ENCODE peak calls at places on chromosomes 12 and 14, in eight cellular contexts. Q is choroid plexus epithelial cell; O is BJ; S is SIG-M5; V is CD8-positive, alpha-beta T cell; Y is activated gamma-delta T cell treated with Interleukin-2 at 50 U/mL for 16 hours; E is GM10248; X is T47D. P is an unnamed sample.
A peak's percentile ranks its signal among the peaks of the same experiment; 100 is the strongest.

GRCh38 chr12:119713551-119714031 is 45.7 kb downstream of the PRKAB1 start:
- DNase-seq in E (no peak), Y (no peak), X (no peak), V (no peak), Q (no peak), S (no peak), O (no peak), P (no peak)

GRCh38 chr14:50476134-50476533 is 56.2 kb downstream of the MAP4K5 start:
- DNase-seq in O (no peak), E (no peak), X (no peak), Y (no peak), V (no peak), S (no peak), Q (no peak), P (no peak)

GRCh38 chr14:51576112-51576420 is 75.6 kb upstream of the FRMD6 start:
- DNase-seq in O (no peak), X (no peak), Y (no peak), E (no peak), Q (peak; percentile 76), S (no peak), V (no peak), P (no peak)

GRCh38 chr12:131840643-131841416 is 12.6 kb downstream of the MMP17 start:
- DNase-seq in O (no peak), Q (no peak), S (no peak), E (no peak), V (no peak), Y (no peak), X (no peak), P (no peak)

GRCh38 chr12:53232641-53233538 is 881 bp upstream of the RARG start:
- DNase-seq in E (peak; percentile 54), Q (no peak), V (no peak), X (peak; percentile 88), S (no peak), O (no peak), Y (no peak), P (peak; percentile 75)

GRCh38 chr12:65602579-65603295 is 221.5 kb upstream of the HMGA2 start:
- DNase-seq in V (no peak), Y (no peak), Q (peak; percentile 98), X (peak; percentile 85), O (no peak), E (peak; percentile 44), S (no peak), P (peak; percentile 93)

GRCh38 chr14:38145142-38145541 is 62.6 kb upstream of the SSTR1 start:
- DNase-seq in E (no peak), S (no peak), X (no peak), Y (no peak), Q (no peak), V (no peak), O (no peak), P (peak; percentile 90)

GRCh38 chr12:96136720-96137378 is 57.3 kb upstream of the ELK3 start:
- DNase-seq in V (no peak), E (no peak), Q (no peak), S (no peak), X (peak; percentile 46), Y (no peak), O (no peak), P (no peak)

GRCh38 chr12:84911331-84912190 is 1.0 kb downstream of the SLC6A15 start:
- DNase-seq in X (peak; percentile 80), V (no peak), O (no peak), E (peak; percentile 8), Q (peak; percentile 90), S (no peak), Y (no peak), P (peak; percentile 81)

GRCh38 chr12:39972119-39972518 is 133.8 kb downstream of the SLC2A13 start:
- DNase-seq in E (no peak), Y (no peak), O (peak; percentile 9), Q (peak; percentile 21), V (no peak), X (no peak), S (no peak), P (no peak)

GRCh38 chr14:90642239-90642717 is 174.0 kb downstream of the TTC7B start:
- DNase-seq in Q (peak; percentile 59), V (no peak), E (no peak), X (peak; percentile 53), Y (no peak), S (no peak), O (no peak), P (no peak)

GRCh38 chr12:113054948-113055486 is 1.5 kb upstream of the DTX1 start:
- DNase-seq in E (peak; percentile 10), Q (no peak), V (no peak), O (no peak), X (no peak), Y (no peak), S (no peak), P (no peak)

GRCh38 chr14:86934196-86934595 is 1058.8 kb downstream of the GALC start:
- DNase-seq in E (no peak), Q (no peak), V (no peak), O (no peak), X (no peak), Y (no peak), S (no peak), P (no peak)

GRCh38 chr12:104520242-104520900 is 63.6 kb downstream of the CHST11 start:
- DNase-seq in Y (no peak), Q (peak; percentile 55), S (no peak), V (no peak), X (no peak), E (no peak), O (no peak), P (no peak)

GRCh38 chr12:2804390-2805145 is 7.9 kb upstream of the ITFG2 start:
- DNase-seq in Q (peak; percentile 96), V (no peak), E (no peak), S (no peak), O (no peak), X (peak; percentile 51), Y (no peak), P (no peak)

GRCh38 chr14:68977137-68977740 is 1.9 kb downstream of the ACTN1 start:
- DNase-seq in V (no peak), Y (no peak), Q (no peak), S (no peak), E (no peak), O (peak; percentile 83), X (no peak), P (no peak)

GRCh38 chr12:121751034-121751433 is 38.5 kb downstream of the TMEM120B start:
- DNase-seq in Q (no peak), X (no peak), E (no peak), V (no peak), S (no peak), Y (no peak), O (no peak), P (no peak)

GRCh38 chr12:111598637-111599458 is at the start of gene ATXN2:
- DNase-seq in O (no peak), Y (peak; percentile 63), X (peak; percentile 85), V (peak; percentile 49), E (peak; percentile 90), S (no peak), Q (peak; percentile 74), P (no peak)

GRCh38 chr12:123043536-123044001 is 63.1 kb downstream of the ARL6IP4 start:
- DNase-seq in E (peak; percentile 73), X (peak; percentile 83), Q (peak; percentile 97), V (peak; percentile 37), Y (peak; percentile 68), O (peak; percentile 58), S (no peak), P (peak; percentile 78)

GRCh38 chr12:105744659-105745058 is 394.1 kb downstream of the NUAK1 start:
- DNase-seq in E (no peak), V (no peak), O (no peak), Y (no peak), Q (no peak), X (no peak), S (no peak), P (no peak)

GRCh38 chr12:60394680-60395079 is 798.9 kb downstream of the SLC16A7 start:
- DNase-seq in Y (no peak), V (no peak), O (peak; percentile 92), E (no peak), Q (peak; percentile 78), S (no peak), X (no peak), P (peak; percentile 88)

GRCh38 chr12:22981711-22982110 is 356.7 kb downstream of the ETNK1 start:
- DNase-seq in Q (peak; percentile 74), X (peak; percentile 27), E (no peak), V (no peak), O (no peak), S (no peak), Y (no peak), P (peak; percentile 40)

GRCh38 chr14:68608235-68608962 is 184.5 kb downstream of the ZFP36L1 start:
- DNase-seq in E (no peak), Y (no peak), V (no peak), S (no peak), X (no peak), O (no peak), Q (no peak), P (no peak)

GRCh38 chr14:24417832-24418491 is 11.5 kb downstream of the CBLN3 start:
- DNase-seq in Y (no peak), S (no peak), O (no peak), E (no peak), Q (no peak), V (no peak), X (no peak), P (no peak)

GRCh38 chr12:64670039-64670438 is 59.7 kb downstream of the RASSF3 start:
- DNase-seq in O (no peak), Y (no peak), S (no peak), Q (no peak), V (no peak), X (no peak), E (no peak), P (no peak)

GRCh38 chr12:121990692-121991603 is 30.7 kb upstream of the BCL7A start:
- DNase-seq in V (no peak), O (no peak), E (peak; percentile 71), S (no peak), Y (no peak), Q (no peak), X (peak; percentile 23), P (peak; percentile 19)

GRCh38 chr12:1993341-1993740 is 10.9 kb downstream of the DCP1B start:
- DNase-seq in Q (peak; percentile 92), O (peak; percentile 78), V (no peak), E (no peak), Y (no peak), X (no peak), S (no peak), P (peak; percentile 96)

GRCh38 chr12:114853003-114853529 is 169.1 kb upstream of the TBX3 start:
- DNase-seq in Q (no peak), O (no peak), V (no peak), S (no peak), E (no peak), Y (no peak), X (no peak), P (no peak)

GRCh38 chr12:96587691-96588090 is 98.3 kb downstream of the CFAP54 start:
- DNase-seq in E (no peak), O (no peak), Q (no peak), X (no peak), V (no peak), Y (no peak), S (no peak), P (peak; percentile 46)

GRCh38 chr12:113320401-113320800 is 14.5 kb downstream of the SLC8B1 start:
- DNase-seq in O (no peak), S (no peak), Y (no peak), X (no peak), E (no peak), V (no peak), Q (no peak), P (no peak)

GRCh38 chr12:6539276-6540134 is 5.2 kb downstream of the GAPDH start:
- DNase-seq in X (peak; percentile 13), V (no peak), E (peak; percentile 32), S (no peak), Q (no peak), Y (no peak), O (no peak), P (peak; percentile 56)

GRCh38 chr12:89126712-89127111 is 225.6 kb downstream of the DUSP6 start:
- DNase-seq in Q (peak; percentile 60), S (no peak), Y (no peak), X (no peak), V (no peak), E (no peak), O (no peak), P (peak; percentile 15)

GRCh38 chr14:42299692-42300091 is 693.0 kb downstream of the LRFN5 start:
- DNase-seq in O (no peak), X (no peak), V (no peak), E (no peak), S (no peak), Q (peak; percentile 0), Y (no peak), P (no peak)

GRCh38 chr12:71562681-71563595 is 100.7 kb downstream of the ZFC3H1 start:
- DNase-seq in V (no peak), E (no peak), S (no peak), Q (no peak), O (no peak), X (no peak), Y (no peak), P (no peak)